ENCODE peak calls at places on chromosomes 12 and 14, in seven cellular contexts. L is breast epithelium, X is HCT116, F is heart left ventricle, A is IMR-90, O is gastrocnemius medialis, R is uterus. D is an unnamed sample.

GRCh38 chr12:71195338-71195896 is 37.6 kb upstream of the TSPAN8 start:
- DNase-seq in R (no peak), L (no peak), F (no peak), X (no peak), O (no peak), A (no peak), D (no peak)

GRCh38 chr14:50410921-50411320 is 14.2 kb upstream of the CDKL1 start:
- DNase-seq in F (no peak), X (no peak), O (no peak), R (no peak), A (peak), L (no peak), D (no peak)

GRCh38 chr12:30796891-30797371 is 42.2 kb upstream of the CAPRIN2 start:
- DNase-seq in L (no peak), O (no peak), X (no peak), A (peak), R (no peak), F (no peak), D (no peak)

GRCh38 chr14:101215936-101216335 is 312.4 kb upstream of the RTL1 start:
- DNase-seq in X (no peak), L (peak), O (no peak), R (peak), F (no peak), A (no peak), D (peak)

GRCh38 chr14:79279645-79280399 is 931.5 kb downstream of the DIO2 start:
- DNase-seq in F (no peak), R (no peak), L (peak), X (no peak), O (no peak), A (peak), D (no peak)

GRCh38 chr12:4031703-4032291 is 158.6 kb upstream of the PARP11 start:
- DNase-seq in X (no peak), R (peak), L (no peak), F (no peak), O (no peak), A (peak), D (peak)

GRCh38 chr12:55659486-55660385 is 23.0 kb downstream of the OR10P1 start:
- DNase-seq in X (no peak), R (peak), L (no peak), A (peak), O (peak), F (no peak), D (peak)

GRCh38 chr14:65222434-65222833 is 120.1 kb upstream of the MAX start:
- DNase-seq in R (no peak), F (peak), A (peak), L (no peak), O (no peak), X (peak), D (no peak)

GRCh38 chr12:131786331-131786730 is 41.9 kb upstream of the MMP17 start:
- DNase-seq in O (no peak), A (no peak), R (no peak), F (no peak), X (no peak), L (no peak), D (no peak)

GRCh38 chr12:62291888-62292760 is 31.9 kb downstream of the USP15 start:
- DNase-seq in L (no peak), F (no peak), X (no peak), O (no peak), A (peak), R (no peak), D (no peak)

GRCh38 chr12:31914927-31915326 is 44.3 kb upstream of the RESF1 start:
- DNase-seq in R (no peak), L (no peak), A (no peak), O (no peak), X (no peak), F (no peak), D (no peak)

GRCh38 chr14:91957876-91958313 is 10.4 kb upstream of the FBLN5 start:
- DNase-seq in F (no peak), R (no peak), X (no peak), A (no peak), O (no peak), L (no peak), D (no peak)

GRCh38 chr12:92593734-92594402 is 108.9 kb upstream of the PLEKHG7 start:
- DNase-seq in O (no peak), R (no peak), F (no peak), X (no peak), L (no peak), A (peak), D (peak)
- TF ChIP-seq POLR2A in O (no peak), R (no peak), F (no peak), X (no peak), L (no peak), A (no peak), D (no peak)

DNA sequence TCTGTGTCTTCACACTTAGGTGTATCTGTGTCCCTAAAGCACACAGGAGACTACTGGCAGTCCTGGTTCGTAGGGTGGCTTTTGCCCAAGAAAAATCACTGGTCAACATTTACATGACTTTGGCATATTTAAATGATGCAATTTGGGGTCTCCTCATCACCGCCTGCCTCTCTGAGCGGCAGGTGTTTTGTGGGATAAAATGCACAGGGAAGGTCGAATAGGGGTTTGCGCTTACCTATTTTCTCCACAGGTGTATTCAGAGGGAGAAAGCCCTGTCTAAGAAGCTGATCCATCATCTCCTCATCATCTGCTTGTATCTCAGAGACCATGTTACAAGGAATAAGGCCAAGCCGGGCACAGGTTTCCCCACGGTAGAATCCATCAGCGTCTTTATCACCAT is 74.7 kb downstream of the PIWIL1 start:
- DNase-seq in L (no peak), A (no peak), X (no peak), O (no peak), F (no peak), R (no peak), D (no peak)
- TF ChIP-seq POLR2A in L (no peak), A (no peak), X (no peak), O (no peak), F (no peak), R (no peak), D (no peak)

GRCh38 chr12:39440781-39441180 is 2.1 kb downstream of the KIF21A start:
- DNase-seq in F (no peak), L (no peak), A (no peak), R (no peak), X (no peak), O (no peak), D (no peak)
- TF ChIP-seq POLR2A in F (no peak), L (no peak), A (no peak), R (no peak), X (no peak), O (no peak), D (no peak)

DNA sequence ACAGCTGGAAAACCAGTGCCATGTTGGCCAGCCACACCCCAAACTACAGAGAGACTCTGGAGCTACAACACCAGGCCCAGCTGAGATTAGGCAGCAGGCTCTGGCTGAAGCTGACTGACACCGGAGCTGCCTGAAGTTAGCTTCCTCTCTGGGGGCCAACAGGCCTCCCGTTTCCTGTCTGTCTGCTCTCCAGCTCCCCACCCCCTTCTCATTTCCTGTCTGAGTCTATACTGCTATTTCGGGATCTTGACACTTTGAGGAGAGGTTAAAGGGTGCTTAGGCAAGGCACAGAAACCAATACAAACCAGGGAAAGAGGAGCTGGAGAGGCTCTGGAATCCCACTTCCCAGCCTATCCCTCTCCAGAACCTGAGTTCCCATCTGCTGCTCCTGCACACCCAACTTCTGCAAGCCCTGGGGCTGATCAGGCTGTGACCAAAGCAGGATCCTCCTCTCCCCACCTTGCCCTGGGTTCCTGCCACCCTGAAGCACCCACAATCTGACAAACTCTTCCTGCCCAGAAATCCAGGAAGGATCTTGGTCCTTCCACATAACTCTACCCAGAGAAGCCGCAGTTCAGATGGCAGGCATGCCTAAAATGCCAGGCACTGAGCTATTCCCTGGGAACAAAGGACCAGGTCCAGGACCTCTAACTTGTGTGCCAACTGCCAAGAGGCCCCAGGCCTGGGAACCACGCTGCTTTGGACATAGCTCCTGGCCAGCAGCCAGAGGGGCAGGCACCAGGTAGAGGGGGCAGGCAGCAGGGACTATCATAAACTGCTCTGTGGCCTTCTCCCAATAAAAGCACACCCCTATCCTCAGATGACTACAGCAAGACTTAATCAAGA is 39.9 kb downstream of the PRPF40B start:
- DNase-seq in X (no peak), A (peak), R (peak), O (peak), L (no peak), F (peak), D (no peak)
- TF ChIP-seq POLR2A in X (no peak), A (peak), R (no peak), O (no peak), L (no peak), F (no peak), D (no peak)

GRCh38 chr12:6947615-6948014 is 3.5 kb upstream of the PTPN6 start:
- DNase-seq in A (no peak), R (no peak), F (no peak), L (no peak), X (no peak), O (no peak), D (no peak)
- TF ChIP-seq POLR2A in A (no peak), R (no peak), F (no peak), L (no peak), X (no peak), O (no peak), D (no peak)

GRCh38 chr12:80406253-80406652 is 37.8 kb upstream of the PTPRQ start:
- DNase-seq in O (no peak), L (no peak), X (no peak), F (no peak), A (no peak), R (no peak), D (no peak)

GRCh38 chr12:80400591-80400991 is 43.4 kb upstream of the PTPRQ start:
- DNase-seq in A (no peak), R (no peak), L (no peak), O (no peak), X (no peak), F (no peak), D (no peak)

GRCh38 chr12:80404629-80405028 is 39.4 kb upstream of the PTPRQ start:
- DNase-seq in F (no peak), R (no peak), L (no peak), X (no peak), O (no peak), A (no peak), D (no peak)
- TF ChIP-seq POLR2A in F (no peak), R (no peak), L (no peak), X (no peak), O (no peak), A (no peak), D (no peak)

GRCh38 chr12:47781479-47782371 is 8.7 kb downstream of the SLC48A1 start:
- DNase-seq in L (peak), O (no peak), X (no peak), R (no peak), A (no peak), F (peak), D (peak)
- TF ChIP-seq POLR2A in L (no peak), O (no peak), X (no peak), R (no peak), A (no peak), F (no peak), D (no peak)

DNA sequence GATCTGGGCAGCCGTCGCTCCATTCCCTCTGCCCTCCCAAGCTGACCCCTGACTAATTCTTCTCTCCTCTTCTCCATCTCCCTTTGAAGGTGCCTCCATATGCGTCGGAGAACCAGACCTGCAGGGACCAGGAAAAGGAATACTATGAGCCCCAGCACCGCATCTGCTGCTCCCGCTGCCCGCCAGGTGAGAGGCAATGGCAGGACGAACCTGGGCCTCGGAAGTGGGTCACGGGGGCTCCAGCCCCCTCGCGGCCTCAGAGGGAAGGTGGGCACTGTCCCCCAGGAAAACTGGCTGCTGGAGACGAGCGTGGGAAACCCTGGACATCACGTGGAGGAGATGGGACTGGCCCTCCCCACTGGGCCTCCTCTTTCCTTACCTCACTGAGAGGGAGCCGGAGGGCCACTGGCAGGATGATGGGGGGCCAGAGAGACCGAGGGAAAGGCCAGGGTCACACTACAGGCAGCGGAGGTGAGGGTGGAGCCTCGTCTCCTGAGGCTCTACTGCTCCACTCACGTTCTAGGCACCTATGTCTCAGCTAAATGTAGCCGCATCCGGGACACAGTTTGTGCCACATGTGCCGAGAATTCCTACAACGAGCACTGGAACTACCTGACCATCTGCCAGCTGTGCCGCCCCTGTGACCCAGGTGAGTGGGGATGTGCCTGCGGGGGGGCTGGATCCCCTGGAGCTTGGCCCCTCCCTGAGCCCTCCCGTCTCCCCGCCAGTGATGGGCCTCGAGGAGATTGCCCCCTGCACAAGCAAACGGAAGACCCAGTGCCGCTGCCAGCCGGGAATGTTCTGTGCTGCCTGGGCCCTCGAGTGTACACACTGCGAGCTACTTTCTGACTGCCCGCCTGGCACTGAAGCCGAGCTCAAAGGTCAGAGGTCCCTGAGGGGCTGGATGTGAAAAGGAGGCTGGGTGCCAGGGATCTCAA is 806 bp downstream of the LTBR start:
- DNase-seq in L (no peak), R (no peak), A (no peak), F (no peak), O (no peak), X (no peak), D (no peak)
- TF ChIP-seq POLR2A in L (no peak), R (peak), A (no peak), F (no peak), O (no peak), X (no peak), D (no peak)

D was measured in lower leg skin.